ENCODE peak calls at places on chromosomes 16 and 17, in five cellular contexts. T is IMR-90, D is A549, O is stomach, I is esophagus squamous epithelium. L is an unnamed sample. For H3K9me3, the result is how much of the 10 kb centered on the place peaks cover.

GRCh38 chr16:29986231-29986630 is 9.2 kb downstream of the HIRIP3 start:
- DNase-seq in I (no peak), D (no peak), O (no peak), T (no peak), L (no peak)

GRCh38 chr17:35903451-35903850 is 23.3 kb upstream of the CCL5 start:
- DNase-seq in I (no peak), O (no peak), D (no peak), T (no peak), L (no peak)

GRCh38 chr17:36602924-36603384 is 1.6 kb downstream of the MRM1 start:
- DNase-seq in T (peak), O (peak), D (peak), I (no peak), L (no peak)

GRCh38 chr17:1475321-1475854 is 17.1 kb downstream of the MYO1C start:
- DNase-seq in I (no peak), T (no peak), O (no peak), D (no peak), L (no peak)

GRCh38 chr17:3710951-3711383 is 12.7 kb upstream of the HASPIN start:
- DNase-seq in D (no peak), T (peak), I (no peak), O (no peak), L (no peak)

GRCh38 chr16:31138621-31139578 is 3.4 kb upstream of the PRSS8 start:
- DNase-seq in D (peak), O (peak), I (no peak), T (peak), L (peak)

GRCh38 chr16:66928702-66929388 is 3.5 kb upstream of the RRAD start:
- DNase-seq in O (no peak), T (peak), I (no peak), D (peak), L (no peak)

GRCh38 chr17:57622886-57623433 is 122.1 kb downstream of the CCDC182 start:
- DNase-seq in I (no peak), D (peak), T (peak), O (no peak), L (no peak)

GRCh38 chr16:81531415-81531814 is 86.8 kb downstream of the CMIP start:
- DNase-seq in T (no peak), D (peak), O (no peak), I (no peak), L (peak)

GRCh38 chr16:14564881-14565687 is 65.0 kb downstream of the PARN start:
- DNase-seq in T (peak), D (peak), I (no peak), O (no peak), L (peak)

GRCh38 chr17:77316191-77316641 is 175.4 kb downstream of the SEC14L1 start:
- DNase-seq in T (peak), O (no peak), I (no peak), D (peak), L (no peak)

GRCh38 chr17:61421460-61421859 is 21.8 kb downstream of the TBX2 start:
- DNase-seq in D (no peak), T (no peak), I (no peak), O (no peak), L (no peak)

GRCh38 chr17:40417258-40417608 is 463 bp downstream of the TOP2A start:
- DNase-seq in D (peak), O (no peak), T (peak), I (no peak), L (no peak)

GRCh38 chr17:13575466-13575865 is 26.3 kb downstream of the HS3ST3A1 start:
- DNase-seq in I (no peak), D (no peak), O (no peak), T (no peak), L (no peak)

GRCh38 chr17:74855323-74855722 is 4.4 kb downstream of the GRIN2C start:
- DNase-seq in D (no peak), T (no peak), O (no peak), I (no peak), L (no peak)

GRCh38 chr16:57940382-57940966 is 30.5 kb downstream of the CNGB1 start:
- DNase-seq in O (no peak), T (no peak), D (no peak), I (no peak), L (no peak)

GRCh38 chr16:87076950-87077749 is 240.0 kb downstream of the C16orf95 start:
- DNase-seq in O (peak), I (no peak), D (peak), T (peak), L (no peak)

GRCh38 chr16:74563828-74564263 is 43.1 kb downstream of the GLG1 start:
- DNase-seq in T (peak), I (no peak), D (peak), O (peak), L (no peak)

GRCh38 chr16:49356728-49357488 is 16.7 kb upstream of the C16orf78 start:
- DNase-seq in T (no peak), I (no peak), D (no peak), O (no peak), L (no peak)

GRCh38 chr16:54430491-54431030 is 144.0 kb upstream of the IRX3 start:
- DNase-seq in I (no peak), D (no peak), O (no peak), T (peak), L (no peak)

GRCh38 chr16:1913327-1914083 is 4.7 kb downstream of the HS3ST6 start:
- DNase-seq in D (no peak), O (peak), T (no peak), I (no peak), L (peak)

GRCh38 chr17:39084558-39084957 is 66.9 kb downstream of the PLXDC1 start:
- DNase-seq in D (no peak), O (no peak), T (no peak), I (no peak), L (no peak)

GRCh38 chr17:9055281-9055680 is 34.0 kb downstream of the NTN1 start:
- DNase-seq in D (no peak), O (no peak), I (no peak), T (no peak), L (no peak)

GRCh38 chr17:76909971-76910760 is 42.0 kb downstream of the MGAT5B start:
- DNase-seq in D (peak), I (no peak), T (peak), O (peak), L (peak)

GRCh38 chr17:59427996-59428395 is 96.5 kb downstream of the YPEL2 start:
- DNase-seq in T (no peak), O (no peak), D (no peak), I (no peak), L (no peak)

GRCh38 chr16:48384982-48385271 is 286 bp downstream of the SIAH1 start:
- DNase-seq in O (no peak), D (no peak), I (no peak), T (no peak), L (no peak)

GRCh38 chr16:88508868-88509748 is 56.0 kb downstream of the ZFPM1 start:
- DNase-seq in D (no peak), T (no peak), O (peak), I (no peak), L (peak)

GRCh38 chr17:17401271-17401781 is 75.5 kb upstream of the MED9 start:
- DNase-seq in T (no peak), O (no peak), D (peak), I (no peak), L (no peak)

GRCh38 chr16:83742076-83742475 is 65.7 kb upstream of the HSBP1 start:
- DNase-seq in T (no peak), O (no peak), D (no peak), I (no peak), L (no peak)
- H3K9me3 ChIP-seq in T (under half), O (under half), D (under half), I (under half), L (under half)

DNA sequence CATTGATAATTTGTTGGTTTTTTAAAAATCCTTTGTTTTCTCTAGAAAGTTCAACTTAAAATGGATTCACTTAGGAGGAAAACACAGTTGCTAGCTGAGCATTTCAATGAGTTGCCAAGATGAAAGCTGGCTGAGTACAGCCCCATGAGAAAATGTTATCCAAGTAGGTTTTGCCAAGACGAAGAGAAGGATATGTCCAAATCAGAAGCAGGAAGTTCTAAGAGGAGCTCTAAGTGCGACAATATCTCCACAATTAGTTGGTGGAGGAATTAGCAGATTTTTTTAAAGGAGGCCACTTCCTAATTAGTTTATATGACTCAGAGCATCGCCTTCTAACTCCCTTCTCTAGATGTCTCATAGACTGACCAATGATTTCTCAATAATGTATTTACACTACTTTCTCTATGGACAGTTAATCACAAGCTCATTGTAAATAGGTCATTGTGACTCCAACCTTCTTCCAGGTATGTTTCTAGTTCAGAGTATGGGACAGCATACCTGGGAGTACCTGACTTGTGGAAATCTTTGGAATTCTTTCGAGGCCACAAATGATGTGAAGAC is 873.3 kb upstream of the SOX9 start:
- DNase-seq in I (no peak), D (no peak), O (no peak), T (no peak), L (no peak)
- H3K9me3 ChIP-seq in I (under half), D (under half), O (under half), T (under half), L (under half)

DNA sequence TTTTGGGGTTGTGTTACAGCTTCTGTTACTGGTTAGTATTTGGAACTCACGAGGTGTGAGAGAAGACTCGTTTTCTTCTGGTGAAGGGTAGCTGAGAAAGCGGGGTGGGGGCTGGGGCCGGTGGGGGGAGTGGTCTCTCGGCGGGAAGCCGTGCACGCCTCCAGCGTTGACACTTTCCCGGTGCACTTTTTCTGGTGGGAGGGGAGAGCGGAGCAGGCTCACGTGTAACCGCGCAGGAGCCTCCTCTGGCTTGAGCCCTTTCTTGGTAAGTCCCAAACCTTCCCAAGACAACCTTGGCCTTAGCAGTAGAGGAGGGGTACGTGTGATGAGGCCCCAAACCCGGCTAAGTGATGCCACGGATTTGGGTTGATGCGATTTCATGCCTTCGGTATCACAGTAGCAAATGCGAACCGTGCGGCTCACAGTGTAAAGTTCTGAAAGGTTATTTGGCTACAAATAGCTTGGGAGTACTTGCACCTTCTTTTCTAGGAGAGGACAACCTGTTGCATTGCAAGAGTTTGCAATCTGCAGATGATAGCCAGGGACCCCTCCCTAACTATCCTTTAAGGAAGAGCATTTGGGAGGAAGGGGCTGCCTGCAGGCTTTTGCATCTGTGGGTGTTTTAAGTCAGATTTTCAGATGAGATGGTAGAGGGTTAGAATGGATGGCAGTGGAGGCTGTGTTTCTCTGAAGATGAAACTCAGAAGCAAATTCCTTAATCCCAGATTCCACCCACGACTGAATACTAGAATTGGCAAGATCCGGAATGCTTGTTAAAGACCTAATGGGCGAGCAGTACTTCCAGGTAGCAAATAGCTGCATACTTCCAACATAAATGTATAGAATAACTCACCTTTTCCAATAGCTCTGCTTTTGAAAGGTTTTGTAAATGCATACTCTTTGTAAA is 1.5 kb downstream of the HLF start:
- DNase-seq in T (no peak), I (no peak), D (no peak), O (no peak), L (no peak)
- H3K9me3 ChIP-seq in T (under half), I (under half), D (under half), O (under half), L (under half)

GRCh38 chr16:62929593-62929992 is 893.4 kb upstream of the CDH8 start:
- DNase-seq in I (no peak), D (no peak), T (no peak), O (no peak), L (no peak)

GRCh38 chr16:62927122-62927521 is 890.9 kb upstream of the CDH8 start:
- DNase-seq in D (no peak), I (no peak), T (no peak), O (no peak), L (no peak)
- H3K9me3 ChIP-seq in D (under half), I (under half), T (under half), O (under half), L (under half)

GRCh38 chr16:35574454-35575431 is 2115.3 kb downstream of the TP53TG3F start:
- DNase-seq in T (no peak), D (no peak), O (no peak), I (no peak), L (no peak)
- H3K9me3 ChIP-seq in T (under half), D (under half), O (half or more), I (under half), L (under half)

DNA sequence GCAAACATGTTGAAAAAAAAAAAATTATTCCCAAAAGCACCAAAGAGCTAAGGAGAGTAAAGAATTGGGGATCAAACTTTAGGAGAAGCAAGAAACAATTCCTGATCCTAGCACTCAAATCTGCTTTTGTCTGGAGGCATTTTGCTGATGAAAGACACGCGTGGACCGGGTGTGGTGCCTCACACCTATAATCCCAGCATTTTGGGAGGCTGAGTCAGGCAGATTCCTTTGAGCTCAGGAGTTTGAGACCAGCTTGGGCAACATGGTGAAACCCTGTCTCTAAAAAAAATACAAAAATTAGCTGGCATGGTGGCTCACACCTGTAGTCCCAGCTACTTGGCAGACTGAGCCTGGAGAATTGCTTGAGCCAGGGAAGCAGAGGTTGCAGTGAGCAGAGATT is 35.4 kb downstream of the ZFP90 start:
- DNase-seq in D (no peak), O (no peak), I (no peak), T (no peak), L (no peak)
- H3K9me3 ChIP-seq in D (half or more), O (half or more), I (under half), T (half or more), L (under half)

GRCh38 chr16:60727856-60728255 is 1308.4 kb downstream of the CDH8 start:
- DNase-seq in D (no peak), O (no peak), T (no peak), I (no peak), L (no peak)
- H3K9me3 ChIP-seq in D (under half), O (under half), T (under half), I (under half), L (under half)